ENCODE peak calls at places on chromosomes 16 and 17, in seven cellular contexts. M is mucosa of descending colon, G is occipital lobe, K is C1 segment of cervical spinal cord, E is globus pallidus, C is T-helper 1 cell, Y is stomach. X is an unnamed sample.

GRCh38 chr17:69539781-69540319 is 125.4 kb downstream of the MAP2K6 start:
- DNase-seq in G (no peak), E (no peak), Y (no peak), M (no peak), C (no peak), K (no peak), X (peak; percentile 45)

GRCh38 chr16:50499254-50499653 is 48.9 kb upstream of the NKD1 start:
- DNase-seq in K (no peak), C (no peak), M (no peak), Y (no peak), G (no peak), E (no peak), X (no peak)

GRCh38 chr17:50550661-50551432 is 3.9 kb downstream of the SPATA20 start:
- DNase-seq in C (no peak), K (peak; percentile 48), M (peak; percentile 78), Y (peak; percentile 86), G (peak; percentile 70), E (peak; percentile 79), X (peak; percentile 90)

GRCh38 chr17:75267146-75267402 is 4.0 kb downstream of the MIF4GD start:
- DNase-seq in G (no peak), Y (no peak), E (peak; percentile 48), C (no peak), K (no peak), M (no peak), X (no peak)

GRCh38 chr17:78529871-78530670 is 47.1 kb downstream of the DNAH17 start:
- DNase-seq in C (no peak), K (no peak), Y (peak; percentile 40), E (peak; percentile 48), G (no peak), M (peak; percentile 70), X (no peak)

GRCh38 chr16:75379339-75379738 is 54.0 kb downstream of the CFDP1 start:
- DNase-seq in E (no peak), C (no peak), K (no peak), G (no peak), Y (no peak), M (no peak), X (no peak)

GRCh38 chr17:77254961-77255741 is 114.4 kb downstream of the SEC14L1 start:
- DNase-seq in E (no peak), K (no peak), G (no peak), M (no peak), C (no peak), Y (peak; percentile 53), X (peak; percentile 94)

GRCh38 chr17:77484096-77484495 is 343.3 kb downstream of the SEC14L1 start:
- DNase-seq in K (no peak), E (no peak), Y (no peak), G (no peak), M (no peak), C (no peak), X (no peak)

GRCh38 chr17:34360571-34360970 is 2.5 kb downstream of the CCL1 start:
- DNase-seq in G (no peak), Y (no peak), C (no peak), M (no peak), E (no peak), K (no peak), X (no peak)

GRCh38 chr17:80882323-80882722 is 109.3 kb upstream of the CHMP6 start:
- DNase-seq in E (no peak), G (no peak), C (no peak), K (no peak), Y (no peak), M (peak; percentile 39), X (no peak)

GRCh38 chr17:29210879-29211278 is 30.7 kb upstream of the MYO18A start:
- DNase-seq in Y (no peak), G (no peak), E (no peak), M (no peak), K (no peak), C (no peak), X (no peak)

GRCh38 chr16:69554495-69554894 is 11.3 kb upstream of the NFAT5 start:
- DNase-seq in M (no peak), K (no peak), Y (no peak), C (no peak), G (no peak), E (no peak), X (no peak)

GRCh38 chr16:64983983-64984382 is 137.9 kb downstream of the CDH11 start:
- DNase-seq in G (peak; percentile 7), M (no peak), E (peak; percentile 82), C (no peak), K (peak; percentile 16), Y (no peak), X (peak; percentile 55)

GRCh38 chr16:30741461-30741914 is 6.7 kb upstream of the PHKG2 start:
- DNase-seq in K (no peak), C (no peak), E (no peak), Y (peak; percentile 72), M (peak; percentile 78), G (no peak), X (peak; percentile 91)